ENCODE peak calls at places on chromosomes 11 and 22, in nine cellular contexts. B is Karpas-422, G is psoas muscle, M is stomach, D is suprapubic skin, U is heart left ventricle, Q is cardiac muscle cell, F is body of pancreas, L is A673. J is an unnamed sample. For H3K4me1, the result is how much of the 10 kb centered on the place peaks cover.

GRCh38 chr11:44507896-44508440 is 57.5 kb upstream of the CD82 start:
- DNase-seq in D (no peak), L (no peak), U (no peak), G (no peak), M (no peak), B (no peak), F (no peak), Q (no peak), J (peak)

GRCh38 chr22:23181763-23182288 is 1.5 kb downstream of the BCR start:
- DNase-seq in U (no peak), F (no peak), Q (no peak), D (no peak), B (no peak), M (no peak), G (no peak), L (no peak), J (no peak)

GRCh38 chr11:99244613-99245012 is 223.9 kb downstream of the CNTN5 start:
- DNase-seq in F (no peak), D (no peak), L (no peak), G (no peak), M (no peak), Q (no peak), U (no peak), B (no peak), J (no peak)

GRCh38 chr11:110431212-110432073 is 1.7 kb downstream of the FDX1 start:
- DNase-seq in U (no peak), L (peak), G (no peak), M (no peak), Q (no peak), D (no peak), F (no peak), B (peak), J (peak)

GRCh38 chr11:60118333-60118732 is 29.9 kb downstream of the MS4A2 start:
- DNase-seq in M (no peak), Q (no peak), D (no peak), L (no peak), G (no peak), F (no peak), U (no peak), B (no peak), J (no peak)

GRCh38 chr11:11486423-11486822 is 133.4 kb upstream of the CSNK2A3 start:
- DNase-seq in Q (no peak), L (no peak), G (no peak), D (no peak), U (no peak), M (no peak), B (no peak), F (no peak), J (no peak)

GRCh38 chr22:42172385-42173172 is 42.0 kb upstream of the CYP2D6 start:
- DNase-seq in B (peak), Q (no peak), F (no peak), M (no peak), U (no peak), L (peak), G (no peak), D (no peak), J (peak)

GRCh38 chr11:119483341-119483880 is 60.4 kb upstream of the THY1 start:
- DNase-seq in Q (no peak), L (no peak), B (no peak), M (peak), D (peak), G (no peak), F (no peak), U (no peak), J (no peak)

GRCh38 chr11:70483077-70483861 is 84.9 kb downstream of the CTTN start:
- DNase-seq in G (no peak), D (no peak), M (peak), L (peak), B (peak), F (no peak), U (peak), Q (peak), J (peak)

GRCh38 chr11:17386331-17387084 is 2.0 kb downstream of the KCNJ11 start:
- DNase-seq in M (peak), F (peak), U (peak), B (peak), G (peak), D (peak), Q (peak), L (peak), J (peak)

GRCh38 chr11:17985517-17985916 is 27.3 kb downstream of the SERGEF start:
- DNase-seq in Q (peak), U (no peak), G (no peak), B (no peak), M (peak), F (peak), L (no peak), D (no peak), J (peak)

GRCh38 chr11:71244116-71244815 is 8.1 kb downstream of the SHANK2 start:
- DNase-seq in G (no peak), F (no peak), Q (no peak), D (peak), B (no peak), U (no peak), L (no peak), M (peak), J (peak)

GRCh38 chr22:23236440-23237139 is 56.3 kb downstream of the BCR start:
- DNase-seq in U (no peak), M (no peak), B (no peak), D (no peak), Q (no peak), F (no peak), G (no peak), L (no peak), J (no peak)

GRCh38 chr22:32613773-32614172 is 139.2 kb downstream of the FBXO7 start:
- DNase-seq in M (no peak), Q (no peak), U (no peak), L (no peak), G (no peak), F (no peak), B (no peak), D (no peak), J (no peak)

GRCh38 chr11:48103621-48104561 is 112.7 kb upstream of the OR4B1 start:
- DNase-seq in U (no peak), B (peak), G (no peak), M (no peak), D (no peak), F (no peak), L (no peak), Q (no peak), J (peak)

GRCh38 chr11:48107188-48107704 is 109.4 kb upstream of the OR4B1 start:
- DNase-seq in Q (no peak), G (no peak), U (no peak), M (no peak), L (no peak), F (no peak), D (no peak), B (peak), J (peak)

GRCh38 chr11:48106166-48106565 is 110.4 kb upstream of the OR4B1 start:
- DNase-seq in M (no peak), G (no peak), F (no peak), D (no peak), Q (no peak), L (no peak), U (no peak), B (peak), J (no peak)

GRCh38 chr11:48104562-48104924 is 112.1 kb upstream of the OR4B1 start:
- DNase-seq in D (no peak), M (no peak), F (no peak), L (no peak), Q (no peak), G (no peak), B (peak), U (no peak), J (no peak)

DNA sequence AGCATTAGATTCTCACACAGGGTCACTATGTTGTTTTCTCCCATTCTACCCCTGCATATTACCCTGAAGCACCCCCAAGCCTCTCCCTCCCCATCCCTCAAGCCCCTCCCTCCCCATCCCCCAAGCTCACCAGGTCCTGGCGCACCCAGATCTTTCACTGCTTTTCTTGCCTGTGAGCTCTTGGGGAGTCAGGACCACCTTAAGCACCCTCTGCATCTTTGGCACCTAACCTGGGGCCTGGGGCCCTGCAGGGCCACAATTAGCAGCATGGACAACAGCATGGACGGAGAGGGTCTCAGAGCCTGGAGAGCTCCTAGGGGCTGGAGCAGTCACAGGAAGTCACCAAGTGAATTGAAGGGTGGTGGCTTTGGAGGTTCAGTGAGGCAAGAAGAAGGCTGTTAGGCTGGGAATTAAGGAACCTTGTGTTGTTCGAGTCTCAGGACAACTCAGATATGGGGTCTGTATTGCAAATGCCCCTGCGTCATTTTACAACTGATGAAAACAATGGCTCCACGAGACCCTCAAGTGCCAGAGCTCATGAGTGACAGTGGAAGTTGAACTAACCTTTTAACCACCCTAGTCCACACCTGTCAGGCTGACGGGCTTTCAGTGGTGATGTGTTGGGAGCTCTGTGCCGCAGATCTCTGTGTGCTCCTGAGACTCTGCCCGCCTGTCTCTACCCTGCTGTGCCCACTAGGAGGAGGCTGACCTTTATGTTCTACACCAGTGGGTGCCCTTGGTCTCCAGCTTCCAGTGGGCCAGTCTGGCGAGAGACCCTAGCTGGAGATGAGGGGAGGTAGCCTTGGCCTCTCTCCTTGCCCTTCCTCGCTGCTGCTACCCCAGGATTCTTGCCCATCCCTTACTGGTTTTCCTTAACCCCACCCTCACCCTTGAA is 111.3 kb upstream of the OR4B1 start:
- DNase-seq in L (no peak), U (no peak), D (no peak), B (peak), M (no peak), Q (no peak), F (no peak), G (no peak), J (no peak)
- H3K4me1 ChIP-seq in L (under half), U (under half), D (half or more), B (half or more), M (under half), Q (under half), F (half or more), G (under half), J (under half)

GRCh38 chr22:43995798-43996169 is 28.3 kb upstream of the PARVB start:
- DNase-seq in L (no peak), B (no peak), U (no peak), G (no peak), D (no peak), M (no peak), Q (no peak), F (no peak), J (no peak)
- H3K4me3 ChIP-seq in L (no peak), B (peak), U (peak), G (peak), D (peak), M (peak), Q (no peak), F (no peak), J (no peak)

DNA sequence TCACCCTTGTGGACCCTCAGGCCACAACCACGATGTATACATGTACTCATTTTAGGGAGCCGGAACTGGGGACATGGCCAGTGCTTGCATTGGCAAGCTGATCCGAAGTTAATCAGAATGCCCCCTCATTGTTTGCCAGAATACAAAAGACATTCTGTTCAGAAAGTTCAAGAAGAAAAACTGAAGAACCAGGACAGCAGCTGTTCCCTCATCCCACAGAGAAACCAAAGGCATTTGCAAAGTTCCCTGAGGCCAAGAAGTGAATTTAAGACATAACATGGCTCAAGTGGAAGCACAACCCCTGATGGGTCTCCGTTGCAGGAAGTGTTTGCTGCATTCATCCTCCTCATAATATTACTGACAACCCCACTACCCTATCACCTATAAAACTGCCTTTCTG is 101.8 kb upstream of the AKIP1 start:
- DNase-seq in F (no peak), U (no peak), B (no peak), G (no peak), M (no peak), Q (no peak), D (no peak), L (no peak), J (peak)
- H3K4me1 ChIP-seq in F (half or more), U (under half), B (under half), G (under half), M (half or more), Q (under half), D (half or more), L (under half), J (half or more)

DNA sequence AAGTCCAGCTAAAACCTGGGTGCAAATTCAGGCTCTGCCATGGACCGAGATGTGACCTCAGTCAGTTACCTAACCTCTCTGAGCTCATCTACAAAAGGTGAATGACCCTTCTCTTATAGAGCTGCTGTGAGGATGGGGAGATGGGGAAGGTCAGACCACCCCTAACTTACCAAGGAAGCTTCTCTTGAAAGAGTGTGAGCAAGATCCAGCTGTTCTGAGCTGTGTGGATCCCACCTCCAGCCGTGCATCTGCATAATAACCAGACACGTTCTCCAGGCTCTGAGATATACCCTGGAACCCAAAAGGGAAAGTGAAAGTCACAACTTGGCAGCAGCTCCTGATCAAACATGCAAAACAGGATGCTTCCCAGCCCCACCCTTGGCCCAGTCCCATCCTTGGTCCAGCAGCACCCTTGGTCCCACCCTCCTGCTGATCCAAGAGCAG is at the start of gene APOL3:
- DNase-seq in G (peak), B (no peak), F (peak), L (no peak), U (peak), D (peak), Q (no peak), M (peak), J (peak)
- H3K4me3 ChIP-seq in G (peak), B (no peak), F (no peak), L (no peak), U (peak), D (peak), Q (no peak), M (peak), J (peak)

DNA sequence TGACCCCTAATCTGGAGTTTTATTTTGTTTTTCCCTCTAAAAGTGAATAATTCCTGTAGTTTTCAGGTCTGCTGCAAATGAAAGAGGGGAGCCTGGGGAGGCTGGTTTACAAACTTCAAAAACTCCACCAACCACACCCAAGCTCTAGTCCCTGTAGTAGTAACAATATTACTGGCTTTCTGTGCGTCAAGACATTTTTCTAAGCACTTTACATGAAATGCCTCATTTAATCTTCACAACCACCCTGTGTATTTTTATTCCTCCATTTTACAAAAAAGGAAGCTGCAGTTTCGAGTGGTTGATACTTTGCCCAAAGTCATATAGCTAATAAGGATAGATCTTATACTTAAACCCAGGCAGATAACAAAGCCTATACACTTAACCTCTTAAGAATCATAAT is 23.5 kb downstream of the CTNND1 start:
- DNase-seq in Q (no peak), B (no peak), M (no peak), L (no peak), D (no peak), G (no peak), F (no peak), U (no peak), J (no peak)
- H3K4me1 ChIP-seq in Q (under half), B (under half), M (half or more), L (under half), D (half or more), G (under half), F (half or more), U (under half), J (under half)

GRCh38 chr22:17120281-17120680 is 879 bp downstream of the TMEM121B start:
- DNase-seq in D (no peak), B (peak), L (peak), F (peak), Q (peak), U (peak), M (peak), G (peak), J (peak)
- H3K4me3 ChIP-seq in D (peak), B (no peak), L (peak), F (no peak), Q (peak), U (peak), M (peak), G (peak), J (peak)

DNA sequence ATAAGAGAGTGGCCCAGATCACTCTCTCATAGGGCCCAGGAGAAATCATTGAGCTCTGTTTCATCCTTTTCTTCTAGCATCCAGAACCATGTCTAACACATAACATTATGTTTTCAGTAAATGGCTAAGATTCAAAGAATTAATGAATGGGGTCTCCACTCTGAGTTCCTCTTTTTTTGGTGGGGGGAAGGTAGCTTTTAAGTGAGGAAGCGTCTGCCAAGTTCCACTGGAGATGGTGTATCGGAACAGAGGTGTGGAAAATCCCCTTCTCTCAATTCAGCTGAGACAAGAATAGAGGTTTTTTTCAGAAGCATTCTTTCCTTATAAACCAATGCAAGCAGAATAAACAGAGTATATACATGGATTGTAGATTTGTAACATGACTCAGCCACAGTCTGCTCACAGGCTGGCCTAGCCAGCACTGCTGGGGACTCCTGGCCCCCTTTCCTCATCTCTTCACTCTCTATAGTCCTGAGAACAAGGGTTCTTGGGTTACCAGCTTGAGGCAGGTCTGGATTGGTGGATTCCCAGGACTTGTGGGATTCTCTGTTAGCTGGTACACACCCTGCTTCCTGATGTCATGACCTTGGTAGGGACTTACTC is 97.2 kb downstream of the TRAF6 start:
- DNase-seq in B (no peak), F (no peak), Q (no peak), U (no peak), L (no peak), D (no peak), G (no peak), M (no peak), J (peak)
- H3K4me1 ChIP-seq in B (under half), F (under half), Q (under half), U (under half), L (under half), D (under half), G (under half), M (under half), J (under half)

GRCh38 chr11:65338680-65339079 is 5.0 kb downstream of the DPF2 start:
- DNase-seq in F (no peak), G (no peak), M (no peak), Q (no peak), U (no peak), L (no peak), D (no peak), B (no peak), J (no peak)
- H3K4me3 ChIP-seq in F (no peak), G (no peak), M (no peak), Q (no peak), U (no peak), L (no peak), D (no peak), B (no peak), J (no peak)

GRCh38 chr22:31097941-31098632 is 9.3 kb downstream of the SELENOM start:
- DNase-seq in U (no peak), L (no peak), B (no peak), Q (no peak), D (no peak), M (no peak), F (no peak), G (no peak), J (no peak)

GRCh38 chr22:31093956-31094622 is 13.0 kb downstream of the SMTN start:
- DNase-seq in U (peak), G (peak), D (no peak), M (peak), Q (no peak), B (no peak), L (no peak), F (peak), J (no peak)

GRCh38 chr22:31096637-31097274 is 10.6 kb downstream of the SELENOM start:
- DNase-seq in F (no peak), U (no peak), G (no peak), B (no peak), D (no peak), Q (no peak), L (no peak), M (no peak), J (no peak)

GRCh38 chr22:31094741-31095140 is 12.6 kb downstream of the SELENOM start:
- DNase-seq in G (no peak), U (no peak), F (no peak), M (no peak), B (no peak), D (no peak), L (no peak), Q (no peak), J (no peak)

DNA sequence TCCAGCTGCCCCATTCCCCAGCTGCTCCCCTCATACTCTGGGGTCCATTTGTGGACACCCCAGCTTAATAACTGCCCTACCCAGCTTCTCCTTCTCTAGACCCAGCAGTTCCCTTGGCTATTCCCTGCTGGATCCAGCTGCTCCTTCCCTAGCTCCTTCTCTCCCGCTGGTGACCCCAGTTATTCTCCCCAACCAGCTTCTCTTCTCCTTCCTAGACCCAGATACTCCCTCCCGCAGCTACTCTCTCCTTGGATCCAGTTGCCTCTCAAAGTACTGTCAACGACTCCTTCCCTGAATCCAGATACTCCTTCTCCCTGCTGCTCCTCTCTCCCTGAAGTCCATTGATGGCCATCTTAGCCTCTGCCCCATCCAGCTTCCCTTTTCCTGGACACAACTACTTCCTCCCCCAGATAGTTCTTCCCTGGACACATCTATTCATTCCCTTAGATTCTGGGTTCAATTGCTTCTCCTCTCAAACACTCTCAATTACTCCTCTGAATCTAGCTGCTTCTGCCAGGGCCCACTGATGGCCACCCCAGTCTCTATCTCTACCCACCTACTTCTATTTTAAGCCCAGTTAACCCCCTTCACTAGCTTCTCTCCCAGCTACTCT is 11.6 kb downstream of the SELENOM start:
- DNase-seq in G (no peak), D (no peak), F (no peak), L (no peak), U (no peak), Q (no peak), M (no peak), B (no peak), J (no peak)
- H3K4me1 ChIP-seq in G (half or more), D (under half), F (under half), L (under half), U (under half), Q (under half), M (under half), B (under half), J (under half)

GRCh38 chr11:134277176-134278001 is 1.2 kb downstream of the GLB1L3 start:
- DNase-seq in M (no peak), Q (no peak), U (no peak), F (no peak), L (no peak), D (no peak), B (no peak), G (no peak), J (peak)
- H3K4me3 ChIP-seq in M (peak), Q (no peak), U (no peak), F (no peak), L (no peak), D (peak), B (no peak), G (peak), J (no peak)

J was measured in GM23248.